ENCODE peak calls at places on chromosomes 3 and 15, in four cellular contexts. R is K562, T is HL-60, X is GM12878. U is an unnamed sample.
A peak's percentile ranks its signal among the peaks of the same experiment; 100 is the strongest.

GRCh38 chr3:65196663-65197062 is 508.9 kb upstream of the ADAMTS9 start:
- DNase-seq in R (no peak), T (no peak), X (no peak), U (no peak)

GRCh38 chr3:37725842-37726241 is 135.8 kb upstream of the CTDSPL start:
- DNase-seq in X (no peak), R (no peak), T (no peak), U (no peak)

GRCh38 chr15:87369269-87369668 is 887.3 kb downstream of the NTRK3 start:
- DNase-seq in R (no peak), X (no peak), T (no peak), U (no peak)

GRCh38 chr3:183394150-183394549 is 34.3 kb downstream of the MCF2L2 start:
- DNase-seq in R (no peak), T (no peak), X (no peak), U (no peak)

GRCh38 chr3:69997486-69998307 is 1.8 kb upstream of the SAMMSON start:
- DNase-seq in T (no peak), R (no peak), X (no peak), U (no peak)

GRCh38 chr3:132730891-132731580 is 8.8 kb upstream of the NPHP3 start:
- DNase-seq in X (no peak), T (no peak), R (peak; percentile 22), U (no peak)

GRCh38 chr3:84547971-84548970 is 410.5 kb upstream of the CADM2 start:
- DNase-seq in R (peak; percentile 2), T (no peak), X (no peak), U (peak; percentile 1)

GRCh38 chr3:64019271-64019670 is 4.0 kb downstream of the PSMD6 start:
- DNase-seq in X (no peak), T (no peak), R (no peak), U (no peak)

GRCh38 chr3:123349566-123350450 is 99.1 kb downstream of the ADCY5 start:
- DNase-seq in T (no peak), R (no peak), X (no peak), U (no peak)

GRCh38 chr15:99440029-99440428 is 125.8 kb upstream of the MEF2A start:
- DNase-seq in R (no peak), X (no peak), T (no peak), U (no peak)

GRCh38 chr15:28933710-28934445 is 48.1 kb downstream of the APBA2 start:
- DNase-seq in X (no peak), T (no peak), R (peak; percentile 79), U (no peak)

GRCh38 chr15:67715166-67715565 is 110.1 kb upstream of the SKOR1 start:
- DNase-seq in R (no peak), T (no peak), X (no peak), U (no peak)

GRCh38 chr3:115330406-115330805 is 183.3 kb upstream of the ZBTB20 start:
- DNase-seq in T (no peak), R (no peak), X (no peak), U (no peak)

GRCh38 chr15:81504170-81504905 is 130.3 kb upstream of the TMC3 start:
- DNase-seq in R (no peak), X (no peak), T (no peak), U (no peak)

GRCh38 chr15:57932348-57932747 is 133.2 kb downstream of the ALDH1A2 start:
- DNase-seq in R (no peak), X (no peak), T (no peak), U (no peak)

GRCh38 chr3:156509209-156510174 is 45.4 kb downstream of the SSR3 start:
- DNase-seq in T (no peak), X (no peak), R (peak; percentile 63), U (peak; percentile 12)

GRCh38 chr3:47536221-47536891 is 22.8 kb upstream of the ELP6 start:
- DNase-seq in X (no peak), R (no peak), T (no peak), U (no peak)

GRCh38 chr15:95946241-95946640 is 384.3 kb upstream of the NR2F2 start:
- DNase-seq in X (no peak), R (no peak), T (no peak), U (no peak)

GRCh38 chr3:188043891-188044290 is 110.1 kb upstream of the LPP start:
- DNase-seq in R (no peak), X (no peak), T (no peak), U (no peak)

GRCh38 chr15:36175781-36176211 is 403.6 kb upstream of the CDIN1 start:
- DNase-seq in X (no peak), T (no peak), R (no peak), U (no peak)

GRCh38 chr15:76208786-76209424 is 102.4 kb downstream of the ETFA start:
- DNase-seq in T (no peak), X (no peak), R (no peak), U (no peak)

GRCh38 chr3:43733459-43734384 is 43.0 kb downstream of the ABHD5 start:
- DNase-seq in R (no peak), X (no peak), T (no peak), U (no peak)

GRCh38 chr3:188345223-188345622 is 191.3 kb downstream of the LPP start:
- DNase-seq in T (no peak), X (no peak), R (no peak), U (no peak)

GRCh38 chr3:150096700-150097587 is 126.2 kb upstream of the PFN2 start:
- DNase-seq in R (no peak), X (no peak), T (no peak), U (no peak)

GRCh38 chr3:184977796-184978195 is 165.8 kb downstream of the VPS8 start:
- DNase-seq in R (no peak), T (no peak), X (no peak), U (no peak)

GRCh38 chr15:26013946-26014345 is 150.8 kb upstream of the ATP10A start:
- DNase-seq in X (no peak), R (no peak), T (no peak), U (no peak)

GRCh38 chr3:123636431-123636841 is 51.6 kb upstream of the HACD2 start:
- DNase-seq in T (no peak), X (no peak), R (peak; percentile 82), U (no peak)

GRCh38 chr3:138114431-138114918 is 933 bp downstream of the DZIP1L start:
- DNase-seq in T (no peak), R (no peak), X (no peak), U (no peak)

GRCh38 chr3:111582114-111582461 is 13.1 kb downstream of the ZBED2 start:
- DNase-seq in R (no peak), X (no peak), T (no peak), U (no peak)

GRCh38 chr3:111584724-111585123 is 10.4 kb downstream of the ZBED2 start:
- DNase-seq in R (no peak), X (no peak), T (no peak), U (no peak)

GRCh38 chr3:111581403-111582113 is 13.6 kb downstream of the ZBED2 start:
- DNase-seq in T (no peak), X (no peak), R (no peak), U (no peak)

GRCh38 chr3:111588527-111588926 is 6.6 kb downstream of the ZBED2 start:
- DNase-seq in X (no peak), T (no peak), R (no peak), U (no peak)

GRCh38 chr3:111585214-111585613 is 9.9 kb downstream of the ZBED2 start:
- DNase-seq in X (no peak), R (no peak), T (no peak), U (no peak)
- TF ChIP-seq SPI1 in X (no peak), R (no peak), T (no peak), U (no peak)

GRCh38 chr3:128992926-128993460 is 883 bp downstream of the CFAP92 start:
- DNase-seq in T (no peak), R (no peak), X (no peak), U (no peak)

GRCh38 chr3:128994581-128995161 is 795 bp upstream of the CFAP92 start:
- DNase-seq in X (no peak), T (no peak), R (no peak), U (no peak)

GRCh38 chr3:128995737-128996136 is 1.9 kb upstream of the CFAP92 start:
- DNase-seq in R (no peak), T (no peak), X (no peak), U (no peak)

GRCh38 chr3:128994173-128994512 is 267 bp upstream of the CFAP92 start:
- DNase-seq in R (no peak), X (no peak), T (no peak), U (no peak)

DNA sequence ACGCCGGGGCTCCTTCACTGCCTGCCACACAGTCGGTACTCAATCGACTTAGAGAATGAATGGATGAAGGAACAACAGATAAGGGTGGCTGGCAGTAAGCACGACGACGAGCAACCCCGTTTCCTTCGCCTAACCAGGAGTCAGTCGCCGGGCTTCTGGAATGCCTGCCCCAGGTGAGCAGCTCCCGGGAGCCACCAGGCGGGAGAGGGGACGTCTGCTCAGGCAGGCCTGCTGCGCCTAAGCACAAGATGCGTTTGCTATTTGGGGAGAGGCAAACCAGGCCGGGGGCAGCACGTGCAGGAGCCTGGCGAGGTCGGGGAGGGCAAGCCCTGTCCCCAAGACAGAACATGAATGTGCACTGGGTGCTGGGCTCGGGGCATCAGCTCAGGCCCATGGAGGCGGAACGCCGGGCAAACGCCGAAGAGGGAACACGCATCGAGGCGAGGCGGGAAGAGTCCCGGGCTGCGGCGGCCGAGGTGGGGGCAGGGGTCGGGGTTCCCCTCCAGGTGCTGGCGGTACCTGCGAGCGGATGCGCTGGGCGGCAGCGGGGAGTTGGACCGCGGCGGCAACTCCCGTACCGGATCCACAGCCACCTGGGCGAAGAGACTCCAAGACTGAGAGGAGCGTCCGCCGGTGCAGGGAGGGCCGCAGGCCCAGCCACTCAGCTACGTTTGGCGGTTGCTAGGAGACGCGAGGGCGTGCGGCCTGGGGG is at the start of gene CFAP92:
- DNase-seq in X (no peak), R (peak; percentile 88), T (no peak), U (peak; percentile 90)
- TF ChIP-seq SPI1 in X (no peak), R (no peak), T (no peak), U (no peak)

DNA sequence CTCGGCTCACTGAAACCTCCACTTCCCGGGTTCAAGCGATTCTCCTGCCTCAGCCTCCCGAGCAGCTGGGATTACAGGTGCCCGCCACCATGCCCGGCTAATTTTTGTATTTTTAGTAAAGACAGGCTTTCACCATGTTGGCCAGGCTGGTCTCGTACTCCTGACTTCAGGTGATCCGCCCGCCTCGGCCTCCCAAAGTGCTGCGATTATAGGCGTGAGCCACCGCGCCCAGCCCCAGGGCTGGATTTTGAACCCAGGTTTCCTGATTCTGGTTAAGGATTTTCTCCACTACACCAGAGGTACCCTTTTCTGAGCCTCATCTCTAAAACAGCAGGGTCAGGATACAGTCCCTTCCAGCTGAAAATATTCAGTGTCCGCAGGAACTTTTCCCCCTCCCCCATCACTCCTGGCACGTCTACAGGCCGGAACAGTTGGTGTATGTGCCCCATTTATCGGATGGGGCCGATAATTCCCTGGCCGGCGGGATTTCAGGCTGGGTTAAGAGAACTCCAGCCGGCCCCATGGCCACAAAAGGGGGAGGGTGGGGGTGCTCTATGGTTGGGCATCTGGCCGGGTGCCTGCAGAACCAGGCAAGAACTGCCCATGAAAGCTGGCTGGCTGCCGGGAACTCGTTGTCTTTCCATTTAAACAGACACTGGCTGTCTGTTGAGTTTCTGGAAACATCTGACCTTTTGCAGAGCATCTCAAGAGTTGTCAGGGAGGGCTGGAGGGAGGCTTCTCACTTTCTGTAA is 26.8 kb upstream of the SEMA4B start:
- DNase-seq in X (no peak), R (no peak), T (no peak), U (no peak)
- TF ChIP-seq SPI1 in X (no peak), R (no peak), T (no peak), U (no peak)

GRCh38 chr3:4995500-4996053 is 16.3 kb downstream of the BHLHE40 start:
- DNase-seq in X (no peak), T (no peak), R (no peak), U (no peak)

GRCh38 chr3:4994823-4995499 is 15.7 kb downstream of the BHLHE40 start:
- DNase-seq in T (no peak), X (no peak), R (peak; percentile 80), U (no peak)

GRCh38 chr3:4997946-4998345 is 18.7 kb downstream of the BHLHE40 start:
- DNase-seq in T (no peak), R (no peak), X (no peak), U (no peak)

GRCh38 chr3:4996771-4997291 is 17.6 kb downstream of the BHLHE40 start:
- DNase-seq in R (peak; percentile 63), T (no peak), X (no peak), U (no peak)

GRCh38 chr3:4996223-4996765 is 17.1 kb downstream of the BHLHE40 start:
- DNase-seq in X (no peak), T (no peak), R (no peak), U (no peak)
- TF ChIP-seq SPI1 in X (no peak), T (no peak), R (no peak), U (no peak)